ENCODE peak calls at places on chromosomes 5 and 9, in four cellular contexts. R is activated CD8-positive, alpha-beta memory T cell treated with anti-CD3 and anti-CD28 coated beads, Interleukin-2, amount 50 U/mL, for 4 hours; J is left lung; H is amniotic stem cell. D is an unnamed sample.

GRCh38 chr5:86460519-86460918 is 157.2 kb upstream of the COX7C start:
- DNase-seq in R (no peak), J (no peak), H (no peak), D (no peak)

GRCh38 chr5:119328753-119329602 is 26.8 kb upstream of the TNFAIP8 start:
- DNase-seq in R (peak; percentile 59), J (no peak), H (no peak), D (no peak)

GRCh38 chr9:110807956-110808598 is 139.5 kb downstream of the MUSK start:
- DNase-seq in R (no peak), J (no peak), H (no peak), D (no peak)

GRCh38 chr5:171528036-171528435 is 108.6 kb downstream of the FGF18 start:
- DNase-seq in R (no peak), J (no peak), H (no peak), D (no peak)

GRCh38 chr5:1137567-1138444 is 25.9 kb upstream of the SLC12A7 start:
- DNase-seq in R (no peak), J (peak; percentile 68), H (no peak), D (no peak)

GRCh38 chr5:172816887-172817418 is 17.1 kb upstream of the ERGIC1 start:
- DNase-seq in R (no peak), J (no peak), H (peak; percentile 62), D (no peak)

GRCh38 chr5:42985129-42986037 is 54.7 kb downstream of the ANXA2R start:
- DNase-seq in R (no peak), J (no peak), H (peak; percentile 64), D (no peak)

GRCh38 chr5:79703381-79703645 is 13.7 kb downstream of the CMYA5 start:
- DNase-seq in R (no peak), J (no peak), H (no peak), D (no peak)

GRCh38 chr9:16811987-16812685 is 58.3 kb downstream of the BNC2 start:
- DNase-seq in R (no peak), J (no peak), H (no peak), D (no peak)

GRCh38 chr5:172078726-172079345 is 72.4 kb upstream of the FBXW11 start:
- DNase-seq in R (no peak), J (no peak), H (no peak), D (no peak)

GRCh38 chr5:56496581-56497063 is 263.5 kb upstream of the ANKRD55 start:
- DNase-seq in R (no peak), J (no peak), H (no peak), D (no peak)

GRCh38 chr5:178839319-178839704 is 20.4 kb upstream of the ZNF354B start:
- DNase-seq in R (peak; percentile 47), J (peak; percentile 83), H (no peak), D (no peak)

GRCh38 chr9:125989524-125990180 is 242.5 kb downstream of the PBX3 start:
- DNase-seq in R (no peak), J (no peak), H (no peak), D (no peak)

D was measured in brain pericyte.